ENCODE peak calls at places on chromosome 11, in six cellular contexts. One of them, this sample, is unnamed.

GRCh38 chr11:8068605-8069221 is 12.3 kb upstream of the TUB start:
- DNase-seq in SHP77 treated with DMSO at 0.1 percent for 48 hours: no peak
- DNase-seq in NCI-H2081: no peak
- DNase-seq in AML-193: no peak
- DNase-seq in stromal cell of bone marrow: peak
- DNase-seq in transverse colon: peak
- DNase-seq in this sample: no peak

GRCh38 chr11:61028135-61028729 is 56.8 kb downstream of the CD6 start:
- DNase-seq in NCI-H2081: no peak
- DNase-seq in AML-193: no peak
- DNase-seq in transverse colon: peak
- DNase-seq in SHP77 treated with DMSO at 0.1 percent for 48 hours: peak
- DNase-seq in stromal cell of bone marrow: no peak
- DNase-seq in this sample: peak

GRCh38 chr11:19553683-19554333 is 158.8 kb upstream of the NAV2 start:
- DNase-seq in transverse colon: peak
- DNase-seq in stromal cell of bone marrow: peak
- DNase-seq in AML-193: peak
- DNase-seq in SHP77 treated with DMSO at 0.1 percent for 48 hours: no peak
- DNase-seq in NCI-H2081: peak
- DNase-seq in this sample: peak

GRCh38 chr11:104164028-104164520 is at the start of gene PDGFD:
- DNase-seq in transverse colon: peak
- DNase-seq in AML-193: no peak
- DNase-seq in SHP77 treated with DMSO at 0.1 percent for 48 hours: peak
- DNase-seq in NCI-H2081: peak
- DNase-seq in stromal cell of bone marrow: peak
- DNase-seq in this sample: peak

GRCh38 chr11:67351275-67352005 is 1.9 kb downstream of the POLD4 start:
- DNase-seq in transverse colon: peak
- DNase-seq in SHP77 treated with DMSO at 0.1 percent for 48 hours: peak
- DNase-seq in stromal cell of bone marrow: peak
- DNase-seq in AML-193: peak
- DNase-seq in NCI-H2081: peak
- DNase-seq in this sample: peak

GRCh38 chr11:74463216-74463615 is 4.1 kb downstream of the KCNE3 start:
- DNase-seq in AML-193: no peak
- DNase-seq in SHP77 treated with DMSO at 0.1 percent for 48 hours: no peak
- DNase-seq in NCI-H2081: no peak
- DNase-seq in transverse colon: no peak
- DNase-seq in stromal cell of bone marrow: no peak
- DNase-seq in this sample: no peak

GRCh38 chr11:1559103-1559951 is 12.7 kb downstream of the DUSP8 start:
- DNase-seq in AML-193: no peak
- DNase-seq in NCI-H2081: no peak
- DNase-seq in SHP77 treated with DMSO at 0.1 percent for 48 hours: no peak
- DNase-seq in stromal cell of bone marrow: peak
- DNase-seq in transverse colon: peak
- DNase-seq in this sample: peak

GRCh38 chr11:61961570-61962212 is 5.7 kb downstream of the FTH1 start:
- DNase-seq in AML-193: no peak
- DNase-seq in transverse colon: peak
- DNase-seq in stromal cell of bone marrow: no peak
- DNase-seq in SHP77 treated with DMSO at 0.1 percent for 48 hours: no peak
- DNase-seq in NCI-H2081: no peak
- DNase-seq in this sample: peak

GRCh38 chr11:118051611-118052461 is 25.0 kb upstream of the TMPRSS4 start:
- DNase-seq in transverse colon: peak
- DNase-seq in SHP77 treated with DMSO at 0.1 percent for 48 hours: no peak
- DNase-seq in AML-193: no peak
- DNase-seq in NCI-H2081: no peak
- DNase-seq in stromal cell of bone marrow: no peak
- DNase-seq in this sample: peak

GRCh38 chr11:80155412-80156017 is 714.7 kb upstream of the TENM4 start:
- DNase-seq in SHP77 treated with DMSO at 0.1 percent for 48 hours: no peak
- DNase-seq in stromal cell of bone marrow: peak
- DNase-seq in transverse colon: no peak
- DNase-seq in NCI-H2081: peak
- DNase-seq in AML-193: peak
- DNase-seq in this sample: no peak

GRCh38 chr11:16280256-16280682 is 76.1 kb downstream of the SOX6 start:
- DNase-seq in NCI-H2081: peak
- DNase-seq in AML-193: no peak
- DNase-seq in transverse colon: peak
- DNase-seq in stromal cell of bone marrow: peak
- DNase-seq in SHP77 treated with DMSO at 0.1 percent for 48 hours: no peak
- DNase-seq in this sample: peak

GRCh38 chr11:126988655-126989054 is 11.9 kb downstream of the KIRREL3 start:
- DNase-seq in transverse colon: no peak
- DNase-seq in SHP77 treated with DMSO at 0.1 percent for 48 hours: no peak
- DNase-seq in AML-193: no peak
- DNase-seq in NCI-H2081: no peak
- DNase-seq in stromal cell of bone marrow: no peak
- DNase-seq in this sample: no peak

GRCh38 chr11:19419813-19420212 is 179.1 kb upstream of the E2F8 start:
- DNase-seq in stromal cell of bone marrow: no peak
- DNase-seq in NCI-H2081: no peak
- DNase-seq in AML-193: no peak
- DNase-seq in SHP77 treated with DMSO at 0.1 percent for 48 hours: no peak
- DNase-seq in transverse colon: no peak
- DNase-seq in this sample: no peak

GRCh38 chr11:44416776-44417175 is 106.8 kb upstream of the ALX4 start:
- DNase-seq in SHP77 treated with DMSO at 0.1 percent for 48 hours: no peak
- DNase-seq in transverse colon: no peak
- DNase-seq in stromal cell of bone marrow: no peak
- DNase-seq in NCI-H2081: no peak
- DNase-seq in AML-193: no peak
- DNase-seq in this sample: no peak

GRCh38 chr11:1459219-1459575 is 27.4 kb downstream of the MOB2 start:
- DNase-seq in AML-193: no peak
- DNase-seq in NCI-H2081: no peak
- DNase-seq in stromal cell of bone marrow: no peak
- DNase-seq in transverse colon: no peak
- DNase-seq in SHP77 treated with DMSO at 0.1 percent for 48 hours: peak
- DNase-seq in this sample: no peak

GRCh38 chr11:60914620-60915249 is 777 bp downstream of the TMEM109 start:
- DNase-seq in transverse colon: peak
- DNase-seq in AML-193: peak
- DNase-seq in NCI-H2081: no peak
- DNase-seq in stromal cell of bone marrow: peak
- DNase-seq in SHP77 treated with DMSO at 0.1 percent for 48 hours: no peak
- DNase-seq in this sample: no peak

GRCh38 chr11:8207080-8208000 is 38.5 kb upstream of the RIC3 start:
- DNase-seq in stromal cell of bone marrow: no peak
- DNase-seq in transverse colon: no peak
- DNase-seq in AML-193: no peak
- DNase-seq in NCI-H2081: no peak
- DNase-seq in SHP77 treated with DMSO at 0.1 percent for 48 hours: no peak
- DNase-seq in this sample: peak

GRCh38 chr11:128285313-128285712 is 302.0 kb downstream of the ETS1 start:
- DNase-seq in stromal cell of bone marrow: no peak
- DNase-seq in SHP77 treated with DMSO at 0.1 percent for 48 hours: no peak
- DNase-seq in AML-193: no peak
- DNase-seq in transverse colon: no peak
- DNase-seq in NCI-H2081: no peak
- DNase-seq in this sample: no peak

GRCh38 chr11:120211522-120212258 is 858 bp downstream of the OAF start:
- DNase-seq in NCI-H2081: no peak
- DNase-seq in transverse colon: no peak
- DNase-seq in AML-193: no peak
- DNase-seq in stromal cell of bone marrow: no peak
- DNase-seq in SHP77 treated with DMSO at 0.1 percent for 48 hours: no peak
- DNase-seq in this sample: no peak

GRCh38 chr11:79092791-79093313 is 348.0 kb downstream of the TENM4 start:
- DNase-seq in transverse colon: no peak
- DNase-seq in NCI-H2081: no peak
- DNase-seq in SHP77 treated with DMSO at 0.1 percent for 48 hours: no peak
- DNase-seq in stromal cell of bone marrow: peak
- DNase-seq in AML-193: peak
- DNase-seq in this sample: no peak

GRCh38 chr11:134938212-134938611 is 526.2 kb upstream of the B3GAT1 start:
- DNase-seq in NCI-H2081: no peak
- DNase-seq in transverse colon: no peak
- DNase-seq in AML-193: no peak
- DNase-seq in SHP77 treated with DMSO at 0.1 percent for 48 hours: no peak
- DNase-seq in stromal cell of bone marrow: no peak
- DNase-seq in this sample: no peak

GRCh38 chr11:86627776-86628455 is 44.5 kb downstream of the ME3 start:
- DNase-seq in stromal cell of bone marrow: peak
- DNase-seq in NCI-H2081: no peak
- DNase-seq in SHP77 treated with DMSO at 0.1 percent for 48 hours: no peak
- DNase-seq in transverse colon: no peak
- DNase-seq in AML-193: no peak
- DNase-seq in this sample: no peak

GRCh38 chr11:102010776-102011500 is 36.3 kb upstream of the CFAP300 start:
- DNase-seq in stromal cell of bone marrow: peak
- DNase-seq in SHP77 treated with DMSO at 0.1 percent for 48 hours: no peak
- DNase-seq in NCI-H2081: no peak
- DNase-seq in transverse colon: peak
- DNase-seq in AML-193: no peak
- DNase-seq in this sample: peak

GRCh38 chr11:134393638-134394037 is 18.4 kb downstream of the B3GAT1 start:
- DNase-seq in transverse colon: peak
- DNase-seq in stromal cell of bone marrow: no peak
- DNase-seq in NCI-H2081: no peak
- DNase-seq in SHP77 treated with DMSO at 0.1 percent for 48 hours: no peak
- DNase-seq in AML-193: no peak
- DNase-seq in this sample: peak

GRCh38 chr11:133955091-133955846 is 1.5 kb downstream of the IGSF9B start:
- DNase-seq in stromal cell of bone marrow: no peak
- DNase-seq in transverse colon: peak
- DNase-seq in NCI-H2081: peak
- DNase-seq in AML-193: no peak
- DNase-seq in SHP77 treated with DMSO at 0.1 percent for 48 hours: no peak
- DNase-seq in this sample: no peak

GRCh38 chr11:85089654-85090053 is 537.5 kb downstream of the DLG2 start:
- DNase-seq in transverse colon: no peak
- DNase-seq in NCI-H2081: no peak
- DNase-seq in stromal cell of bone marrow: no peak
- DNase-seq in SHP77 treated with DMSO at 0.1 percent for 48 hours: no peak
- DNase-seq in AML-193: no peak
- DNase-seq in this sample: no peak

GRCh38 chr11:66081505-66081904 is 11.4 kb downstream of the PACS1 start:
- DNase-seq in stromal cell of bone marrow: no peak
- DNase-seq in NCI-H2081: no peak
- DNase-seq in transverse colon: peak
- DNase-seq in SHP77 treated with DMSO at 0.1 percent for 48 hours: no peak
- DNase-seq in AML-193: peak
- DNase-seq in this sample: peak

GRCh38 chr11:44421090-44421675 is 111.2 kb upstream of the ALX4 start:
- DNase-seq in AML-193: no peak
- DNase-seq in transverse colon: no peak
- DNase-seq in SHP77 treated with DMSO at 0.1 percent for 48 hours: no peak
- DNase-seq in stromal cell of bone marrow: no peak
- DNase-seq in NCI-H2081: no peak
- DNase-seq in this sample: no peak

GRCh38 chr11:76382209-76382608 is 1.1 kb downstream of the GVQW3 start:
- DNase-seq in AML-193: no peak
- DNase-seq in SHP77 treated with DMSO at 0.1 percent for 48 hours: no peak
- DNase-seq in NCI-H2081: no peak
- DNase-seq in transverse colon: no peak
- DNase-seq in stromal cell of bone marrow: no peak
- DNase-seq in this sample: no peak

GRCh38 chr11:22194907-22195306 is 2.0 kb downstream of the ANO5 start:
- DNase-seq in SHP77 treated with DMSO at 0.1 percent for 48 hours: no peak
- DNase-seq in AML-193: no peak
- DNase-seq in stromal cell of bone marrow: no peak
- DNase-seq in NCI-H2081: no peak
- DNase-seq in transverse colon: no peak
- DNase-seq in this sample: no peak

GRCh38 chr11:72812968-72813739 is 1.1 kb upstream of the ATG16L2 start:
- DNase-seq in NCI-H2081: peak
- DNase-seq in stromal cell of bone marrow: no peak
- DNase-seq in AML-193: peak
- DNase-seq in SHP77 treated with DMSO at 0.1 percent for 48 hours: peak
- DNase-seq in transverse colon: peak
- DNase-seq in this sample: peak

GRCh38 chr11:27179334-27179733 is 138.7 kb downstream of the BBOX1 start:
- DNase-seq in SHP77 treated with DMSO at 0.1 percent for 48 hours: no peak
- DNase-seq in NCI-H2081: no peak
- DNase-seq in AML-193: no peak
- DNase-seq in transverse colon: no peak
- DNase-seq in stromal cell of bone marrow: no peak
- DNase-seq in this sample: no peak